ENCODE peak calls at places on chromosomes 11 and 22, in six cellular contexts. One of them, this sample, is unnamed.

GRCh38 chr11:69825941-69826340 is 6.7 kb upstream of the FGF3 start:
- DNase-seq in GM20000: no peak
- DNase-seq in bronchial epithelial cell: no peak
- DNase-seq in K562: no peak
- DNase-seq in HFF-Myc: no peak
- DNase-seq in endothelial cell: no peak
- DNase-seq in this sample: no peak

GRCh38 chr22:35454416-35455054 is 54.6 kb downstream of the MCM5 start:
- DNase-seq in GM20000: no peak
- DNase-seq in bronchial epithelial cell: no peak
- DNase-seq in K562: no peak
- DNase-seq in HFF-Myc: no peak
- DNase-seq in endothelial cell: no peak
- DNase-seq in this sample: no peak

GRCh38 chr11:132559371-132560036 is 972.8 kb downstream of the OPCML start:
- DNase-seq in GM20000: no peak
- DNase-seq in bronchial epithelial cell: no peak
- DNase-seq in K562: no peak
- DNase-seq in HFF-Myc: no peak
- DNase-seq in endothelial cell: no peak
- DNase-seq in this sample: no peak

GRCh38 chr22:48249721-48250268 is 1487.3 kb downstream of the TBC1D22A start:
- DNase-seq in GM20000: no peak
- DNase-seq in bronchial epithelial cell: no peak
- DNase-seq in K562: no peak
- DNase-seq in HFF-Myc: no peak
- DNase-seq in endothelial cell: no peak
- DNase-seq in this sample: no peak

GRCh38 chr22:48701296-48702030 is 1126.2 kb downstream of the BRD1 start:
- DNase-seq in GM20000: no peak
- DNase-seq in bronchial epithelial cell: no peak
- DNase-seq in K562: no peak
- DNase-seq in HFF-Myc: no peak
- DNase-seq in endothelial cell: no peak
- DNase-seq in this sample: no peak

GRCh38 chr22:44159230-44159629 is 21.5 kb upstream of the PARVG start:
- DNase-seq in GM20000: no peak
- DNase-seq in bronchial epithelial cell: no peak
- DNase-seq in K562: no peak
- DNase-seq in HFF-Myc: no peak
- DNase-seq in endothelial cell: no peak
- DNase-seq in this sample: no peak

GRCh38 chr22:41975299-41976069 is 6.2 kb downstream of the SEPTIN3 start:
- DNase-seq in GM20000: no peak
- DNase-seq in bronchial epithelial cell: no peak
- DNase-seq in K562: no peak
- DNase-seq in HFF-Myc: no peak
- DNase-seq in endothelial cell: no peak
- DNase-seq in this sample: no peak

GRCh38 chr11:134479206-134479955 is 67.3 kb upstream of the B3GAT1 start:
- DNase-seq in GM20000: no peak
- DNase-seq in bronchial epithelial cell: no peak
- DNase-seq in K562: no peak
- DNase-seq in HFF-Myc: no peak
- DNase-seq in endothelial cell: peak; percentile 32
- DNase-seq in this sample: no peak

GRCh38 chr11:120230433-120231071 is 9.4 kb upstream of the POU2F3 start:
- DNase-seq in GM20000: no peak
- DNase-seq in bronchial epithelial cell: no peak
- DNase-seq in K562: no peak
- DNase-seq in HFF-Myc: no peak
- DNase-seq in endothelial cell: no peak
- DNase-seq in this sample: no peak

GRCh38 chr11:120231963-120232362 is 8.0 kb upstream of the POU2F3 start:
- DNase-seq in GM20000: no peak
- DNase-seq in bronchial epithelial cell: peak; percentile 10
- DNase-seq in K562: no peak
- DNase-seq in HFF-Myc: no peak
- DNase-seq in endothelial cell: no peak
- DNase-seq in this sample: no peak

GRCh38 chr11:120227228-120227852 is 12.6 kb upstream of the POU2F3 start:
- DNase-seq in GM20000: no peak
- DNase-seq in bronchial epithelial cell: no peak
- DNase-seq in K562: no peak
- DNase-seq in HFF-Myc: no peak
- DNase-seq in endothelial cell: no peak
- DNase-seq in this sample: no peak

GRCh38 chr11:120228794-120229384 is 11.1 kb upstream of the POU2F3 start:
- DNase-seq in GM20000: no peak
- DNase-seq in bronchial epithelial cell: no peak
- DNase-seq in K562: peak; percentile 58
- DNase-seq in HFF-Myc: no peak
- DNase-seq in endothelial cell: no peak
- DNase-seq in this sample: no peak

DNA sequence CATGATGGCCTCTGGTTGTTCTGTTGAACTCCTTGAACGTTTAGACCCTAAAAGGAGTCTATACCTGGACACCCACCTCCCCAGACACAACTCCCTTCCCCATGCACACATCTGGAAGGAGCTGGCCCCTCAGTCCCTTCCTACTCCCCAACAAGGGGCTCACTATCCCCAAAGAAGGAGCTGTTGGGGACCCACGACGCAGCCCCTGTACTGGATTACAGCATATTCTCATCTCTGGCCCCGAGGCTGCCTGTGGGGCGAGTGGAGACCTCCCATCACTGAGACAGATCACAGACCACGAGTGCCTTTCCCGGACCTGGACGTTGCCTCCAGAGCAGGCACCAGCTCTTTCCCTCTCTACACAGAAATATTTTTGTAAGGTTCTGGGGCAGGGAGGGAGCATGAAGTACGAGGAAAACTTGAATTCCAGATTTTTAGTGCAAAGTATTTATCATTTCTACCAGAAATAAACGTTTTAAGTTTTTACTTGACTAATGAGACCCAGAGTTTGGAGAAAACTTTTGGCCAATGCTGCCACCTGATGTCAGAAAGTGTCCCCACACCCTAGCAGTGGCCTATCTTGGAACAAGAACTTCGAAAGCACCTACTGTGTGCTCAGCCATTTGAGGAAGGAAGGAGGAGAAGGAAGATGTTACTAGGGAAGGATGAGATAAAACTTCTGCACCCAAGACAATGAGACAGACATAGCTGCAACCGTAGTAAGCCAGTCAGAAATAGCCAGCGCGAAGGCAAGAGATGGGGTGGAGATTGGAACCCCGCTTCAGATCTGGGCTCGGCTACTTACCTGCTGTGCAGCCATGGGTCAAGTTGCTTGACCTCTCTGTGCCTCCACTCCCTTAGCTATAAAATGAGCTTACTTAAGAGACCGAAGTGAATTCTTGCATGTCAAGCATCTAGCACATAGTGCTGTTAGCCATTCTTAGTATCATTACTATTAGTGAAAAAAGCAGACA is 10.2 kb upstream of the POU2F3 start:
- DNase-seq in GM20000: no peak
- DNase-seq in bronchial epithelial cell: no peak
- DNase-seq in K562: peak; percentile 40
- DNase-seq in HFF-Myc: no peak
- DNase-seq in endothelial cell: peak; percentile 41
- DNase-seq in this sample: no peak
- TF ChIP-seq CTCF in GM20000: peak; percentile 47
- TF ChIP-seq CTCF in bronchial epithelial cell: peak; percentile 59
- TF ChIP-seq CTCF in K562: peak; percentile 66
- TF ChIP-seq CTCF in HFF-Myc: peak; percentile 60
- TF ChIP-seq CTCF in endothelial cell: peak; percentile 53
- TF ChIP-seq CTCF in this sample: peak; percentile 63

GRCh38 chr11:28871090-28871489 is 762.9 kb downstream of the METTL15 start:
- DNase-seq in GM20000: no peak
- DNase-seq in bronchial epithelial cell: no peak
- DNase-seq in K562: no peak
- DNase-seq in HFF-Myc: no peak
- DNase-seq in endothelial cell: no peak
- DNase-seq in this sample: no peak
- TF ChIP-seq CTCF in GM20000: no peak
- TF ChIP-seq CTCF in bronchial epithelial cell: no peak
- TF ChIP-seq CTCF in K562: no peak
- TF ChIP-seq CTCF in HFF-Myc: no peak
- TF ChIP-seq CTCF in endothelial cell: no peak
- TF ChIP-seq CTCF in this sample: no peak

GRCh38 chr11:57499413-57499982 is 16.0 kb downstream of the SLC43A1 start:
- DNase-seq in GM20000: peak; percentile 90
- DNase-seq in bronchial epithelial cell: peak; percentile 69
- DNase-seq in K562: peak; percentile 100
- DNase-seq in HFF-Myc: peak; percentile 51
- DNase-seq in endothelial cell: peak; percentile 94
- DNase-seq in this sample: peak; percentile 99
- TF ChIP-seq CTCF in GM20000: no peak
- TF ChIP-seq CTCF in bronchial epithelial cell: no peak
- TF ChIP-seq CTCF in K562: no peak
- TF ChIP-seq CTCF in HFF-Myc: no peak
- TF ChIP-seq CTCF in endothelial cell: no peak
- TF ChIP-seq CTCF in this sample: no peak

DNA sequence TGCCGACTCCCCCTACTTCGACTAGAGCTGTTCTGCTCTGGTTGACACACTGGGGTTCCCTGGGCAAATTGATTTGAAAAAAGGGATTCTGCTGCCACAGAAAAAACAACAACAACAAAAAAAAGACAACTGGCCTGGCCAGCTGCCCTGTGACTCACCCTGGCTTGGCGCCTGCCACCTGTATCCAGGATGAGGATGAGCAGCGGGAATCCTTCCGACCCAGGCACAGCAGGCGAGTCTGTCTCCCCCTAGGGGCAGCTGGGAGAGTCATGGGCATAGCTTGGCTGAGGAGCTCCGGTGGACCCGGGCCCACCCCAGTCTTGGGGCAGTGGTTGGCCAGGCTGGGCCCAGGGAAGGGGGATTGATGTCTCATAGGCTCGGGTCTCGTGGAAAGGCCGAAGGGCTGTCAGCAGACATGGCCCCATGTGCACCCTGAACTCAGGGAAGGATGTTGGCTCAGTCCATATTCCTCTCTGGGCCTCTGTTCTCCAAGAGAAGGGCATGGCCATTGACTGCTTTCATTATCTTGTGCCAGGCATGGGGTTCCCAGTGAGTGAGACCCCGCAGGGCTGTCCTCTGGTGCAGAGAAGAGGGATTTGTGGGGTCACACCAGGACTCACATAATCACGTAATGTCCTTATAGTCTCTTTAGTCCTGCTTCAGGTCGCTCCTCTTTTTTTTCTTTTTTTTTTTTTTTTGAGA is 10.4 kb upstream of the SUN2 start:
- DNase-seq in GM20000: peak; percentile 58
- DNase-seq in bronchial epithelial cell: peak; percentile 62
- DNase-seq in K562: peak; percentile 56
- DNase-seq in HFF-Myc: peak; percentile 59
- DNase-seq in endothelial cell: peak; percentile 76
- DNase-seq in this sample: peak; percentile 77
- TF ChIP-seq CTCF in GM20000: peak; percentile 46
- TF ChIP-seq CTCF in bronchial epithelial cell: peak; percentile 98
- TF ChIP-seq CTCF in K562: peak; percentile 60
- TF ChIP-seq CTCF in HFF-Myc: peak; percentile 99
- TF ChIP-seq CTCF in endothelial cell: peak; percentile 58
- TF ChIP-seq CTCF in this sample: peak; percentile 76

GRCh38 chr11:3644817-3645235 is at the start of gene ART1:
- DNase-seq in GM20000: no peak
- DNase-seq in bronchial epithelial cell: no peak
- DNase-seq in K562: peak; percentile 61
- DNase-seq in HFF-Myc: no peak
- DNase-seq in endothelial cell: no peak
- DNase-seq in this sample: no peak
- TF ChIP-seq CTCF in GM20000: no peak
- TF ChIP-seq CTCF in bronchial epithelial cell: no peak
- TF ChIP-seq CTCF in K562: peak; percentile 26
- TF ChIP-seq CTCF in HFF-Myc: no peak
- TF ChIP-seq CTCF in endothelial cell: no peak
- TF ChIP-seq CTCF in this sample: no peak